ENCODE peak calls at places on chromosomes 11 and 22, in nine cellular contexts. One of them, this sample, is unnamed.

GRCh38 chr11:131977854-131978253 is 607.4 kb downstream of the NTM start:
- DNase-seq in thoracic aorta: no peak
- DNase-seq in small intestine: no peak
- DNase-seq in erythroblast: no peak
- DNase-seq in NCI-H1105: no peak
- DNase-seq in stimulated activated effector memory CD8-positive, alpha-beta T cell treated with anti-CD3 and anti-CD28 coated beads, Interleukin-12 subunit alpha, Interleukin-12 subunit beta, amount 100 ng/mL, for 72 hours: no peak
- DNase-seq in AG20443: peak; percentile 78
- DNase-seq in Peyer's patch: no peak
- DNase-seq in MCF 10A: no peak
- DNase-seq in this sample: no peak

GRCh38 chr11:128208329-128209220 is 378.8 kb downstream of the ETS1 start:
- DNase-seq in thoracic aorta: peak; percentile 16
- DNase-seq in small intestine: no peak
- DNase-seq in erythroblast: no peak
- DNase-seq in NCI-H1105: no peak
- DNase-seq in stimulated activated effector memory CD8-positive, alpha-beta T cell treated with anti-CD3 and anti-CD28 coated beads, Interleukin-12 subunit alpha, Interleukin-12 subunit beta, amount 100 ng/mL, for 72 hours: no peak
- DNase-seq in AG20443: peak; percentile 83
- DNase-seq in Peyer's patch: no peak
- DNase-seq in MCF 10A: peak; percentile 96
- DNase-seq in this sample: no peak

GRCh38 chr22:25120093-25120561 is 79.5 kb upstream of the CRYBB3 start:
- DNase-seq in thoracic aorta: no peak
- DNase-seq in small intestine: peak; percentile 89
- DNase-seq in erythroblast: no peak
- DNase-seq in NCI-H1105: peak; percentile 62
- DNase-seq in stimulated activated effector memory CD8-positive, alpha-beta T cell treated with anti-CD3 and anti-CD28 coated beads, Interleukin-12 subunit alpha, Interleukin-12 subunit beta, amount 100 ng/mL, for 72 hours: no peak
- DNase-seq in AG20443: no peak
- DNase-seq in Peyer's patch: peak; percentile 51
- DNase-seq in MCF 10A: no peak
- DNase-seq in this sample: no peak

GRCh38 chr11:131897976-131898375 is 527.6 kb downstream of the NTM start:
- DNase-seq in thoracic aorta: no peak
- DNase-seq in small intestine: no peak
- DNase-seq in erythroblast: no peak
- DNase-seq in NCI-H1105: no peak
- DNase-seq in stimulated activated effector memory CD8-positive, alpha-beta T cell treated with anti-CD3 and anti-CD28 coated beads, Interleukin-12 subunit alpha, Interleukin-12 subunit beta, amount 100 ng/mL, for 72 hours: no peak
- DNase-seq in AG20443: no peak
- DNase-seq in Peyer's patch: no peak
- DNase-seq in MCF 10A: no peak
- DNase-seq in this sample: no peak

GRCh38 chr11:4459470-4459869 is 10.4 kb downstream of the OR52K2 start:
- DNase-seq in thoracic aorta: no peak
- DNase-seq in small intestine: peak; percentile 6
- DNase-seq in erythroblast: no peak
- DNase-seq in NCI-H1105: no peak
- DNase-seq in stimulated activated effector memory CD8-positive, alpha-beta T cell treated with anti-CD3 and anti-CD28 coated beads, Interleukin-12 subunit alpha, Interleukin-12 subunit beta, amount 100 ng/mL, for 72 hours: no peak
- DNase-seq in AG20443: no peak
- DNase-seq in Peyer's patch: peak; percentile 49
- DNase-seq in MCF 10A: peak; percentile 32
- DNase-seq in this sample: no peak

GRCh38 chr11:117986981-117987495 is 844 bp downstream of the IL10RA start:
- DNase-seq in thoracic aorta: no peak
- DNase-seq in small intestine: peak; percentile 51
- DNase-seq in erythroblast: no peak
- DNase-seq in NCI-H1105: no peak
- DNase-seq in stimulated activated effector memory CD8-positive, alpha-beta T cell treated with anti-CD3 and anti-CD28 coated beads, Interleukin-12 subunit alpha, Interleukin-12 subunit beta, amount 100 ng/mL, for 72 hours: no peak
- DNase-seq in AG20443: no peak
- DNase-seq in Peyer's patch: peak; percentile 77
- DNase-seq in MCF 10A: no peak
- DNase-seq in this sample: no peak

GRCh38 chr11:34614334-34615113 is 6.4 kb upstream of the EHF start:
- DNase-seq in thoracic aorta: no peak
- DNase-seq in small intestine: no peak
- DNase-seq in erythroblast: no peak
- DNase-seq in NCI-H1105: no peak
- DNase-seq in stimulated activated effector memory CD8-positive, alpha-beta T cell treated with anti-CD3 and anti-CD28 coated beads, Interleukin-12 subunit alpha, Interleukin-12 subunit beta, amount 100 ng/mL, for 72 hours: no peak
- DNase-seq in AG20443: peak; percentile 56
- DNase-seq in Peyer's patch: no peak
- DNase-seq in MCF 10A: no peak
- DNase-seq in this sample: no peak

GRCh38 chr22:39493759-39494158 is 8.3 kb upstream of the MIEF1 start:
- DNase-seq in thoracic aorta: no peak
- DNase-seq in small intestine: no peak
- DNase-seq in erythroblast: no peak
- DNase-seq in NCI-H1105: no peak
- DNase-seq in stimulated activated effector memory CD8-positive, alpha-beta T cell treated with anti-CD3 and anti-CD28 coated beads, Interleukin-12 subunit alpha, Interleukin-12 subunit beta, amount 100 ng/mL, for 72 hours: no peak
- DNase-seq in AG20443: peak; percentile 91
- DNase-seq in Peyer's patch: no peak
- DNase-seq in MCF 10A: no peak
- DNase-seq in this sample: no peak

GRCh38 chr22:47340851-47341436 is 578.5 kb downstream of the TBC1D22A start:
- DNase-seq in thoracic aorta: no peak
- DNase-seq in small intestine: no peak
- DNase-seq in erythroblast: no peak
- DNase-seq in NCI-H1105: no peak
- DNase-seq in stimulated activated effector memory CD8-positive, alpha-beta T cell treated with anti-CD3 and anti-CD28 coated beads, Interleukin-12 subunit alpha, Interleukin-12 subunit beta, amount 100 ng/mL, for 72 hours: no peak
- DNase-seq in AG20443: peak; percentile 39
- DNase-seq in Peyer's patch: peak; percentile 10
- DNase-seq in MCF 10A: peak; percentile 33
- DNase-seq in this sample: no peak

GRCh38 chr22:39282642-39283311 is 36.6 kb downstream of the RPL3 start:
- DNase-seq in thoracic aorta: no peak
- DNase-seq in small intestine: no peak
- DNase-seq in erythroblast: no peak
- DNase-seq in NCI-H1105: no peak
- DNase-seq in stimulated activated effector memory CD8-positive, alpha-beta T cell treated with anti-CD3 and anti-CD28 coated beads, Interleukin-12 subunit alpha, Interleukin-12 subunit beta, amount 100 ng/mL, for 72 hours: no peak
- DNase-seq in AG20443: no peak
- DNase-seq in Peyer's patch: no peak
- DNase-seq in MCF 10A: no peak
- DNase-seq in this sample: no peak

GRCh38 chr22:49301398-49302149 is 526.1 kb downstream of the BRD1 start:
- DNase-seq in thoracic aorta: no peak
- DNase-seq in small intestine: no peak
- DNase-seq in erythroblast: no peak
- DNase-seq in NCI-H1105: no peak
- DNase-seq in stimulated activated effector memory CD8-positive, alpha-beta T cell treated with anti-CD3 and anti-CD28 coated beads, Interleukin-12 subunit alpha, Interleukin-12 subunit beta, amount 100 ng/mL, for 72 hours: no peak
- DNase-seq in AG20443: no peak
- DNase-seq in Peyer's patch: peak; percentile 30
- DNase-seq in MCF 10A: no peak
- DNase-seq in this sample: no peak

GRCh38 chr22:20131856-20132685 is 467 bp downstream of the ZDHHC8 start:
- DNase-seq in thoracic aorta: no peak
- DNase-seq in small intestine: no peak
- DNase-seq in erythroblast: peak; percentile 43
- DNase-seq in NCI-H1105: peak; percentile 13
- DNase-seq in stimulated activated effector memory CD8-positive, alpha-beta T cell treated with anti-CD3 and anti-CD28 coated beads, Interleukin-12 subunit alpha, Interleukin-12 subunit beta, amount 100 ng/mL, for 72 hours: no peak
- DNase-seq in AG20443: peak; percentile 58
- DNase-seq in Peyer's patch: peak; percentile 65
- DNase-seq in MCF 10A: no peak
- DNase-seq in this sample: no peak

GRCh38 chr11:79156031-79156430 is 284.8 kb downstream of the TENM4 start:
- DNase-seq in thoracic aorta: no peak
- DNase-seq in small intestine: no peak
- DNase-seq in erythroblast: no peak
- DNase-seq in NCI-H1105: no peak
- DNase-seq in stimulated activated effector memory CD8-positive, alpha-beta T cell treated with anti-CD3 and anti-CD28 coated beads, Interleukin-12 subunit alpha, Interleukin-12 subunit beta, amount 100 ng/mL, for 72 hours: no peak
- DNase-seq in AG20443: no peak
- DNase-seq in Peyer's patch: no peak
- DNase-seq in MCF 10A: peak; percentile 83
- DNase-seq in this sample: no peak

GRCh38 chr22:36052505-36052941 is 23.9 kb upstream of the RBFOX2 start:
- DNase-seq in thoracic aorta: no peak
- DNase-seq in small intestine: peak; percentile 31
- DNase-seq in erythroblast: peak; percentile 76
- DNase-seq in NCI-H1105: no peak
- DNase-seq in stimulated activated effector memory CD8-positive, alpha-beta T cell treated with anti-CD3 and anti-CD28 coated beads, Interleukin-12 subunit alpha, Interleukin-12 subunit beta, amount 100 ng/mL, for 72 hours: no peak
- DNase-seq in AG20443: peak; percentile 50
- DNase-seq in Peyer's patch: no peak
- DNase-seq in MCF 10A: peak; percentile 21
- DNase-seq in this sample: no peak

GRCh38 chr11:35282226-35282882 is 137.0 kb downstream of the SLC1A2 start:
- DNase-seq in thoracic aorta: no peak
- DNase-seq in small intestine: no peak
- DNase-seq in erythroblast: no peak
- DNase-seq in NCI-H1105: no peak
- DNase-seq in stimulated activated effector memory CD8-positive, alpha-beta T cell treated with anti-CD3 and anti-CD28 coated beads, Interleukin-12 subunit alpha, Interleukin-12 subunit beta, amount 100 ng/mL, for 72 hours: no peak
- DNase-seq in AG20443: peak; percentile 52
- DNase-seq in Peyer's patch: no peak
- DNase-seq in MCF 10A: peak; percentile 30
- DNase-seq in this sample: no peak

GRCh38 chr22:42364641-42365336 is 67.4 kb downstream of the NFAM1 start:
- DNase-seq in thoracic aorta: no peak
- DNase-seq in small intestine: no peak
- DNase-seq in erythroblast: no peak
- DNase-seq in NCI-H1105: no peak
- DNase-seq in stimulated activated effector memory CD8-positive, alpha-beta T cell treated with anti-CD3 and anti-CD28 coated beads, Interleukin-12 subunit alpha, Interleukin-12 subunit beta, amount 100 ng/mL, for 72 hours: no peak
- DNase-seq in AG20443: no peak
- DNase-seq in Peyer's patch: no peak
- DNase-seq in MCF 10A: no peak
- DNase-seq in this sample: no peak

GRCh38 chr11:3904228-3904627 is 48.8 kb downstream of the STIM1 start:
- DNase-seq in thoracic aorta: no peak
- DNase-seq in small intestine: peak; percentile 71
- DNase-seq in erythroblast: no peak
- DNase-seq in NCI-H1105: no peak
- DNase-seq in stimulated activated effector memory CD8-positive, alpha-beta T cell treated with anti-CD3 and anti-CD28 coated beads, Interleukin-12 subunit alpha, Interleukin-12 subunit beta, amount 100 ng/mL, for 72 hours: no peak
- DNase-seq in AG20443: peak; percentile 28
- DNase-seq in Peyer's patch: no peak
- DNase-seq in MCF 10A: peak; percentile 48
- DNase-seq in this sample: no peak

GRCh38 chr11:132475046-132475445 is 1057.3 kb downstream of the OPCML start:
- DNase-seq in thoracic aorta: no peak
- DNase-seq in small intestine: no peak
- DNase-seq in erythroblast: no peak
- DNase-seq in NCI-H1105: no peak
- DNase-seq in stimulated activated effector memory CD8-positive, alpha-beta T cell treated with anti-CD3 and anti-CD28 coated beads, Interleukin-12 subunit alpha, Interleukin-12 subunit beta, amount 100 ng/mL, for 72 hours: no peak
- DNase-seq in AG20443: no peak
- DNase-seq in Peyer's patch: no peak
- DNase-seq in MCF 10A: no peak
- DNase-seq in this sample: no peak

GRCh38 chr11:135006800-135007199 is 594.8 kb upstream of the B3GAT1 start:
- DNase-seq in thoracic aorta: no peak
- DNase-seq in small intestine: no peak
- DNase-seq in erythroblast: no peak
- DNase-seq in NCI-H1105: no peak
- DNase-seq in stimulated activated effector memory CD8-positive, alpha-beta T cell treated with anti-CD3 and anti-CD28 coated beads, Interleukin-12 subunit alpha, Interleukin-12 subunit beta, amount 100 ng/mL, for 72 hours: no peak
- DNase-seq in AG20443: no peak
- DNase-seq in Peyer's patch: no peak
- DNase-seq in MCF 10A: no peak
- DNase-seq in this sample: no peak

GRCh38 chr11:73465019-73465675 is 88.9 kb downstream of the RELT start:
- DNase-seq in thoracic aorta: no peak
- DNase-seq in small intestine: no peak
- DNase-seq in erythroblast: no peak
- DNase-seq in NCI-H1105: no peak
- DNase-seq in stimulated activated effector memory CD8-positive, alpha-beta T cell treated with anti-CD3 and anti-CD28 coated beads, Interleukin-12 subunit alpha, Interleukin-12 subunit beta, amount 100 ng/mL, for 72 hours: no peak
- DNase-seq in AG20443: peak; percentile 11
- DNase-seq in Peyer's patch: no peak
- DNase-seq in MCF 10A: no peak
- DNase-seq in this sample: no peak

GRCh38 chr11:44556735-44557409 is 8.6 kb upstream of the CD82 start:
- DNase-seq in thoracic aorta: no peak
- DNase-seq in small intestine: peak; percentile 64
- DNase-seq in erythroblast: peak; percentile 85
- DNase-seq in NCI-H1105: no peak
- DNase-seq in stimulated activated effector memory CD8-positive, alpha-beta T cell treated with anti-CD3 and anti-CD28 coated beads, Interleukin-12 subunit alpha, Interleukin-12 subunit beta, amount 100 ng/mL, for 72 hours: no peak
- DNase-seq in AG20443: peak; percentile 47
- DNase-seq in Peyer's patch: peak; percentile 89
- DNase-seq in MCF 10A: peak; percentile 72
- DNase-seq in this sample: no peak

GRCh38 chr22:46362221-46362933 is 26.9 kb downstream of the TRMU start:
- DNase-seq in thoracic aorta: no peak
- DNase-seq in small intestine: peak; percentile 47
- DNase-seq in erythroblast: no peak
- DNase-seq in NCI-H1105: no peak
- DNase-seq in stimulated activated effector memory CD8-positive, alpha-beta T cell treated with anti-CD3 and anti-CD28 coated beads, Interleukin-12 subunit alpha, Interleukin-12 subunit beta, amount 100 ng/mL, for 72 hours: no peak
- DNase-seq in AG20443: no peak
- DNase-seq in Peyer's patch: peak; percentile 69
- DNase-seq in MCF 10A: no peak
- DNase-seq in this sample: no peak

GRCh38 chr11:11966826-11967668 is 41.4 kb downstream of the DKK3 start:
- DNase-seq in thoracic aorta: no peak
- DNase-seq in small intestine: peak; percentile 65
- DNase-seq in erythroblast: peak; percentile 73
- DNase-seq in NCI-H1105: peak; percentile 53
- DNase-seq in stimulated activated effector memory CD8-positive, alpha-beta T cell treated with anti-CD3 and anti-CD28 coated beads, Interleukin-12 subunit alpha, Interleukin-12 subunit beta, amount 100 ng/mL, for 72 hours: peak; percentile 60
- DNase-seq in AG20443: peak; percentile 78
- DNase-seq in Peyer's patch: peak; percentile 84
- DNase-seq in MCF 10A: peak; percentile 75
- DNase-seq in this sample: peak; percentile 25

GRCh38 chr11:76233936-76234703 is 27.8 kb upstream of the WNT11 start:
- DNase-seq in thoracic aorta: peak; percentile 11
- DNase-seq in small intestine: peak; percentile 37
- DNase-seq in erythroblast: peak; percentile 82
- DNase-seq in NCI-H1105: no peak
- DNase-seq in stimulated activated effector memory CD8-positive, alpha-beta T cell treated with anti-CD3 and anti-CD28 coated beads, Interleukin-12 subunit alpha, Interleukin-12 subunit beta, amount 100 ng/mL, for 72 hours: no peak
- DNase-seq in AG20443: no peak
- DNase-seq in Peyer's patch: peak; percentile 78
- DNase-seq in MCF 10A: peak; percentile 68
- DNase-seq in this sample: no peak

GRCh38 chr11:69876013-69876412 is 56.8 kb upstream of the FGF3 start:
- DNase-seq in thoracic aorta: no peak
- DNase-seq in small intestine: no peak
- DNase-seq in erythroblast: no peak
- DNase-seq in NCI-H1105: no peak
- DNase-seq in stimulated activated effector memory CD8-positive, alpha-beta T cell treated with anti-CD3 and anti-CD28 coated beads, Interleukin-12 subunit alpha, Interleukin-12 subunit beta, amount 100 ng/mL, for 72 hours: no peak
- DNase-seq in AG20443: no peak
- DNase-seq in Peyer's patch: peak; percentile 30
- DNase-seq in MCF 10A: no peak
- DNase-seq in this sample: no peak

GRCh38 chr11:62856333-62856910 is 17.0 kb upstream of the WDR74 start:
- DNase-seq in thoracic aorta: no peak
- DNase-seq in small intestine: no peak
- DNase-seq in erythroblast: peak; percentile 73
- DNase-seq in NCI-H1105: no peak
- DNase-seq in stimulated activated effector memory CD8-positive, alpha-beta T cell treated with anti-CD3 and anti-CD28 coated beads, Interleukin-12 subunit alpha, Interleukin-12 subunit beta, amount 100 ng/mL, for 72 hours: no peak
- DNase-seq in AG20443: no peak
- DNase-seq in Peyer's patch: no peak
- DNase-seq in MCF 10A: no peak
- DNase-seq in this sample: no peak

This sample was measured in cerebellar nuclear complex.